ENCODE peak calls at places on chromosomes 2 and 18, in seven cellular contexts. N is GM12878, G is HepG2, L is prostate gland, Z is esophagus squamous epithelium, P is suprapubic skin, A is ovary. D is an unnamed sample.

GRCh38 chr2:120291464-120292311 is 39.0 kb downstream of the RALB start:
- DNase-seq in N (no peak), G (no peak), Z (no peak), L (peak; percentile 73), P (no peak), A (no peak), D (no peak)

GRCh38 chr2:70767094-70767698 is 804 bp downstream of the ADD2 start:
- DNase-seq in P (no peak), A (no peak), Z (no peak), L (no peak), G (no peak), N (no peak), D (no peak)

GRCh38 chr2:172333626-172334330 is 93.6 kb upstream of the ITGA6 start:
- DNase-seq in L (no peak), G (no peak), P (no peak), A (no peak), Z (no peak), N (no peak), D (no peak)

GRCh38 chr2:20635698-20636584 is 15.0 kb downstream of the HS1BP3 start:
- DNase-seq in A (peak; percentile 92), P (peak; percentile 96), N (no peak), G (peak; percentile 74), L (peak; percentile 85), Z (no peak), D (peak; percentile 87)

GRCh38 chr2:127193948-127194267 is 26.2 kb downstream of the CYP27C1 start:
- DNase-seq in P (no peak), G (no peak), L (no peak), Z (no peak), A (no peak), N (no peak), D (no peak)

GRCh38 chr18:7626175-7626921 is 59.2 kb downstream of the PTPRM start:
- DNase-seq in A (no peak), P (no peak), G (peak; percentile 91), Z (no peak), N (no peak), L (no peak), D (no peak)

GRCh38 chr2:134246154-134246874 is 7.6 kb upstream of the MGAT5 start:
- DNase-seq in Z (no peak), L (no peak), P (no peak), G (peak; percentile 26), N (no peak), A (peak; percentile 44), D (no peak)

GRCh38 chr2:80258321-80258720 is 46.2 kb downstream of the LRRTM1 start:
- DNase-seq in G (no peak), L (no peak), Z (no peak), A (no peak), P (no peak), N (no peak), D (no peak)

GRCh38 chr2:26429779-26430654 is 28.3 kb downstream of the DRC1 start:
- DNase-seq in N (no peak), G (no peak), P (no peak), L (no peak), Z (no peak), A (no peak), D (no peak)

GRCh38 chr2:202687276-202687675 is 52.5 kb downstream of the FAM117B start:
- DNase-seq in Z (no peak), L (no peak), G (peak; percentile 71), A (no peak), P (no peak), N (no peak), D (no peak)

GRCh38 chr2:208373460-208374089 is 33.0 kb upstream of the PTH2R start:
- DNase-seq in Z (no peak), P (no peak), L (peak; percentile 18), A (no peak), N (no peak), G (peak; percentile 43), D (no peak)

GRCh38 chr18:67731853-67732252 is 215.3 kb upstream of the DSEL start:
- DNase-seq in L (no peak), Z (no peak), N (no peak), P (no peak), A (no peak), G (no peak), D (no peak)

GRCh38 chr18:12973562-12974213 is 17.5 kb upstream of the CEP192 start:
- DNase-seq in G (no peak), L (no peak), N (no peak), A (no peak), Z (no peak), P (no peak), D (no peak)

GRCh38 chr2:120766758-120767351 is 31.2 kb downstream of the GLI2 start:
- DNase-seq in L (no peak), A (peak; percentile 55), G (no peak), Z (no peak), P (no peak), N (no peak), D (peak; percentile 33)

GRCh38 chr2:237487496-237487895 is 445 bp downstream of the MLPH start:
- DNase-seq in P (no peak), G (no peak), A (no peak), N (no peak), Z (no peak), L (no peak), D (no peak)
- TF ChIP-seq CTCF in P (no peak), G (no peak), A (no peak), N (no peak), Z (no peak), L (no peak), D (no peak)

GRCh38 chr2:162091325-162092007 is 17.5 kb upstream of the DPP4 start:
- DNase-seq in P (no peak), L (no peak), N (no peak), G (peak; percentile 81), A (no peak), Z (no peak), D (peak; percentile 75)

GRCh38 chr2:162090109-162090508 is 16.1 kb upstream of the DPP4 start:
- DNase-seq in N (no peak), P (no peak), G (no peak), A (no peak), L (no peak), Z (no peak), D (no peak)

GRCh38 chr2:162092008-162092390 is 18.0 kb upstream of the DPP4 start:
- DNase-seq in G (no peak), L (no peak), Z (no peak), A (no peak), P (no peak), N (no peak), D (no peak)

GRCh38 chr2:162092656-162093556 is 18.9 kb upstream of the DPP4 start:
- DNase-seq in Z (no peak), L (no peak), G (no peak), P (peak; percentile 82), N (no peak), A (no peak), D (peak; percentile 57)
- TF ChIP-seq POLR2A in Z (no peak), L (no peak), G (no peak), P (no peak), N (no peak), A (no peak), D (no peak)

GRCh38 chr2:176423819-176424218 is 154.6 kb downstream of the MTX2 start:
- DNase-seq in A (no peak), L (peak; percentile 28), G (no peak), Z (no peak), P (no peak), N (no peak), D (no peak)

GRCh38 chr2:176428943-176429469 is 159.8 kb downstream of the MTX2 start:
- DNase-seq in L (no peak), Z (no peak), G (no peak), A (no peak), N (peak; percentile 2), P (no peak), D (no peak)

GRCh38 chr2:176424756-176425155 is 155.5 kb downstream of the MTX2 start:
- DNase-seq in L (no peak), A (no peak), G (no peak), Z (no peak), N (no peak), P (no peak), D (no peak)

GRCh38 chr2:176432439-176432838 is 163.2 kb downstream of the MTX2 start:
- DNase-seq in L (no peak), Z (no peak), N (no peak), A (no peak), P (no peak), G (no peak), D (no peak)

DNA sequence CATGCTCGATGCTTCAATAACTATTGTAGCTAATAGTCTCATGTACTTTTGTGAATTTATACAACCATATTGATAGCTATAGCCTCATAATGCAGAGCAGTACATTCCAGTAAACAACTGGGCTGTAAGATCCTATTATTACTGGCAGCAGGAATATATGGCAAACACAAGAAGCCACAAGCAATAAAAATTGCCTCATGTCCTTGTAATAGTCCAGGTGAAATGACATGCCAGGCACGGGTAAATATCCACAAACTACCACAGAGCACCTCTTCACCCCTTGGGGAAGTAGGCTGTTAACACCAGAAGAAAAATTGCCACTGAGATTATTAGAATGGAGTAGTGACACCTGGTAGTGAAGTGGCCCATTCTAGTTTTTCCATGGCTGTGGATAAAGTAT is 158.3 kb downstream of the MTX2 start:
- DNase-seq in P (no peak), G (no peak), L (no peak), A (no peak), Z (no peak), N (no peak), D (no peak)
- TF ChIP-seq CTCF in P (no peak), G (no peak), L (no peak), A (no peak), Z (no peak), N (no peak), D (no peak)

GRCh38 chr2:66435549-66435875 is 587 bp downstream of the MEIS1 start:
- DNase-seq in G (no peak), P (no peak), A (no peak), Z (no peak), N (no peak), L (no peak), D (no peak)

GRCh38 chr2:66433695-66433944 is 1.3 kb upstream of the MEIS1 start:
- DNase-seq in N (no peak), Z (no peak), P (no peak), L (no peak), A (no peak), G (no peak), D (no peak)

GRCh38 chr2:66434679-66435548 is at the start of gene MEIS1:
- DNase-seq in Z (peak; percentile 39), L (peak; percentile 92), A (peak; percentile 93), N (no peak), P (peak; percentile 96), G (peak; percentile 91), D (peak; percentile 65)

GRCh38 chr2:66432801-66433694 is 1.9 kb upstream of the MEIS1 start:
- DNase-seq in A (peak; percentile 91), L (peak; percentile 83), G (peak; percentile 89), P (peak; percentile 96), N (no peak), Z (no peak), D (peak; percentile 76)

DNA sequence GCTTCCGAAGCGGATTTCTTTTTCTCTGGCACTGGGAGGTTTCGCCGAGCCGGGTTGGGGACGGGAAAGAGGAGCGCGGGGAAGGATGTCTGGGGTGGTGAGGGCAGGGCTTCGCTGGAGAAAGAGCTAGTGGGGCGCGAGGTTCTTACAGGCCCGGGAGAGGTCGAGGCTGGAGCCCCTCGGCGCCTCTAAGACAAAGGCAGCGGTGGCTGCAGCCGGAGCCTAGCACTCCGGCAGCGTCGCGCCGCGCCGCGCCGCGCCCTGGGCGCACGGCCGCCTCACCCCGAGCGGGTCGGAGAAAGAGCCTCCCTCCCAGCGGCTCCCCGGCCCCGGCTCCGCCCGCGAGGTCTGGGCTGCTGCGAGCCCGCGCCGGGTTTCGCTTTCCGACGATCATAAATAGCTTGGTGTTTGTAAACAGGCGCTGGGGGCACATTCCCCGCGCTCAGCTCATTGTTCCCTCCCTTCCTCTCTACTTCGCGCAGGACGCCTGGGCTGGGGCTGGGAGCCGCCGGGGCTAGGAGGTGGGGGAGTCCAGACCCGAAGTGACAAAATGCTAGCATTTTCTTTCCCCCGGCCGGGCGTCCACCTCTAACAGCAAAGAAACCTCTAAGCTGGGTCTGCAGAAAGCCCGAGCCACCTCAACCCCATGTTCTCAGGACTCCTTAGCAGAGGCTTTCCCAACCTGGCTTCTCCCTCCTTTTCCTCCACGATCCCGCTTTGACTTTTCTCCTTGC is 813 bp upstream of the MEIS1 start:
- DNase-seq in L (peak; percentile 58), A (peak; percentile 85), N (no peak), Z (no peak), P (peak; percentile 85), G (peak; percentile 33), D (no peak)
- TF ChIP-seq POLR2A in L (peak; percentile 54), A (peak; percentile 15), N (no peak), Z (peak; percentile 82), P (no peak), G (no peak), D (no peak)